ENCODE peak calls at places on chromosomes 5 and 9, in four cellular contexts. P is brain microvascular endothelial cell, A is MCF 10A, K is HFFc6. X is an unnamed sample.
A peak's percentile ranks its signal among the peaks of the same experiment; 100 is the strongest.

GRCh38 chr9:99185904-99186303 is 35.8 kb downstream of the ALG2 start:
- DNase-seq in A (no peak), K (no peak), P (no peak), X (no peak)

GRCh38 chr5:41973887-41974286 is 48.8 kb downstream of the FBXO4 start:
- DNase-seq in A (no peak), P (no peak), K (no peak), X (no peak)

GRCh38 chr5:103232393-103232999 is 26.1 kb upstream of the MACIR start:
- DNase-seq in K (peak; percentile 36), A (peak; percentile 50), P (peak; percentile 58), X (no peak)

GRCh38 chr9:133844431-133844830 is 106.3 kb upstream of the SARDH start:
- DNase-seq in P (no peak), K (no peak), A (no peak), X (no peak)

GRCh38 chr9:2461886-2462285 is 159.7 kb upstream of the VLDLR start:
- DNase-seq in P (no peak), K (no peak), A (no peak), X (no peak)

GRCh38 chr5:61151893-61152292 is 10.4 kb downstream of the SMIM15 start:
- DNase-seq in K (no peak), P (no peak), A (no peak), X (no peak)

GRCh38 chr9:93645149-93645889 is 68.9 kb downstream of the PHF2 start:
- DNase-seq in K (no peak), P (no peak), A (no peak), X (no peak)

GRCh38 chr9:33081128-33081851 is 4.8 kb upstream of the SMU1 start:
- DNase-seq in K (peak; percentile 78), A (peak; percentile 88), P (peak; percentile 80), X (peak; percentile 58)

GRCh38 chr5:98994636-98995035 is 65.8 kb upstream of the CHD1 start:
- DNase-seq in P (no peak), A (no peak), K (no peak), X (no peak)

GRCh38 chr5:180527659-180528058 is 33.5 kb downstream of the CNOT6 start:
- DNase-seq in K (no peak), A (no peak), P (no peak), X (no peak)

GRCh38 chr9:68418259-68418845 is 61.9 kb downstream of the PGM5 start:
- DNase-seq in P (no peak), K (no peak), A (no peak), X (no peak)

GRCh38 chr5:33725846-33726245 is 165.9 kb downstream of the ADAMTS12 start:
- DNase-seq in K (peak; percentile 50), P (peak; percentile 92), A (no peak), X (no peak)

GRCh38 chr9:118882674-118883073 is 486.6 kb downstream of the BRINP1 start:
- DNase-seq in P (no peak), A (peak; percentile 60), K (peak; percentile 37), X (peak; percentile 60)

GRCh38 chr5:125316913-125317545 is 570.6 kb upstream of the ZNF608 start:
- DNase-seq in K (peak; percentile 4), A (no peak), P (no peak), X (no peak)

GRCh38 chr5:82365744-82366228 is 87.6 kb upstream of the RPS23 start:
- DNase-seq in A (peak; percentile 82), K (peak; percentile 15), P (peak; percentile 92), X (peak; percentile 98)

X was measured in foreskin keratinocyte.